ENCODE peak calls at places on chromosomes 11 and 22, in eight cellular contexts. G, Z, C, F, N, M, H and L are unnamed samples.

GRCh38 chr11:126216526-126217305 is 5.1 kb downstream of the FAM118B start:
- DNase-seq in Z (no peak), G (no peak), H (no peak), C (no peak), F (no peak), N (no peak), M (no peak), L (no peak)

GRCh38 chr11:99271527-99271926 is 250.8 kb downstream of the CNTN5 start:
- DNase-seq in G (no peak), F (no peak), C (peak), Z (no peak), H (no peak), M (no peak), N (no peak), L (no peak)

GRCh38 chr11:68350759-68351449 is 38.5 kb downstream of the LRP5 start:
- DNase-seq in F (no peak), N (no peak), G (no peak), M (no peak), H (no peak), Z (no peak), C (no peak), L (no peak)

GRCh38 chr11:36041988-36042606 is 98.2 kb downstream of the LDLRAD3 start:
- DNase-seq in M (no peak), F (no peak), C (no peak), H (no peak), N (no peak), G (no peak), Z (no peak), L (no peak)

GRCh38 chr11:1391165-1392010 is 1.7 kb downstream of the BRSK2 start:
- DNase-seq in C (peak), Z (no peak), G (no peak), H (peak), N (no peak), F (no peak), M (no peak), L (peak)

GRCh38 chr11:17405232-17406005 is 17.0 kb upstream of the KCNJ11 start:
- DNase-seq in Z (no peak), N (peak), H (peak), G (no peak), F (no peak), M (peak), C (peak), L (peak)

GRCh38 chr11:9754041-9754471 is 90.2 kb downstream of the SWAP70 start:
- DNase-seq in N (no peak), H (no peak), Z (peak), M (peak), C (no peak), G (no peak), F (no peak), L (no peak)

GRCh38 chr11:3001496-3001895 is 9.4 kb upstream of the NAP1L4 start:
- DNase-seq in H (no peak), N (peak), M (no peak), Z (no peak), F (no peak), C (no peak), G (no peak), L (no peak)

GRCh38 chr11:124884869-124885479 is 12.7 kb downstream of the ROBO4 start:
- DNase-seq in M (no peak), Z (no peak), N (no peak), G (no peak), F (no peak), C (peak), H (no peak), L (no peak)

GRCh38 chr22:17772249-17772962 is 1.9 kb downstream of the BID start:
- DNase-seq in F (no peak), Z (no peak), N (peak), C (no peak), G (no peak), M (no peak), H (no peak), L (no peak)

GRCh38 chr11:73390601-73391565 is 14.7 kb downstream of the RELT start:
- DNase-seq in C (no peak), H (peak), M (no peak), Z (no peak), F (no peak), N (no peak), G (no peak), L (no peak)

GRCh38 chr11:66727282-66727882 is 1.6 kb downstream of the SPTBN2 start:
- DNase-seq in Z (no peak), G (no peak), N (peak), H (peak), M (no peak), C (peak), F (no peak), L (peak)

GRCh38 chr11:27705873-27706820 is 5.9 kb upstream of the BDNF start:
- DNase-seq in N (peak), Z (no peak), F (no peak), H (no peak), M (no peak), C (peak), G (no peak), L (peak)

GRCh38 chr11:125262194-125262824 is 97.8 kb downstream of the PKNOX2 start:
- DNase-seq in G (peak), N (peak), F (no peak), M (no peak), Z (no peak), H (no peak), C (no peak), L (no peak)

GRCh38 chr11:118343248-118343647 is 743 bp upstream of the CD3D start:
- DNase-seq in Z (no peak), H (no peak), F (no peak), N (no peak), M (no peak), G (no peak), C (no peak), L (no peak)

GRCh38 chr22:18110944-18111758 is 542 bp downstream of the TUBA8 start:
- DNase-seq in M (no peak), F (no peak), C (no peak), H (no peak), Z (no peak), N (no peak), G (no peak), L (no peak)

GRCh38 chr11:95140397-95141030 is 50.9 kb downstream of the ENDOD1 start:
- DNase-seq in M (no peak), G (no peak), C (no peak), F (no peak), H (no peak), N (peak), Z (no peak), L (no peak)

GRCh38 chr11:79201637-79202347 is 239.0 kb downstream of the TENM4 start:
- DNase-seq in F (no peak), C (no peak), M (no peak), N (no peak), Z (peak), G (no peak), H (no peak), L (no peak)

GRCh38 chr11:28962492-28962891 is 854.3 kb downstream of the METTL15 start:
- DNase-seq in F (no peak), H (no peak), N (no peak), Z (peak), G (no peak), C (no peak), M (no peak), L (no peak)

GRCh38 chr11:106603971-106604370 is 414.3 kb downstream of the GUCY1A2 start:
- DNase-seq in M (no peak), N (no peak), Z (peak), C (no peak), G (no peak), F (no peak), H (no peak), L (no peak)

GRCh38 chr11:126489791-126490190 is 134.3 kb downstream of the ST3GAL4 start:
- DNase-seq in F (no peak), M (no peak), Z (no peak), C (peak), G (no peak), N (peak), H (peak), L (no peak)

GRCh38 chr11:6611092-6612007 is 666 bp downstream of the TAF10 start:
- DNase-seq in M (no peak), F (no peak), G (no peak), Z (no peak), H (peak), N (peak), C (peak), L (no peak)

GRCh38 chr11:1548221-1549070 is 23.6 kb downstream of the DUSP8 start:
- DNase-seq in C (peak), G (no peak), F (no peak), Z (peak), H (peak), M (no peak), N (peak), L (peak)

GRCh38 chr22:49152146-49152929 is 675.3 kb downstream of the BRD1 start:
- DNase-seq in M (no peak), Z (no peak), H (no peak), F (no peak), N (no peak), C (peak), G (no peak), L (no peak)

GRCh38 chr22:34567367-34567766 is 498.6 kb upstream of the ISX start:
- DNase-seq in M (no peak), C (no peak), Z (peak), N (no peak), G (no peak), H (no peak), F (no peak), L (no peak)

GRCh38 chr11:111937461-111937769 is 272 bp downstream of the DIXDC1 start:
- DNase-seq in M (no peak), Z (no peak), G (no peak), H (no peak), F (no peak), N (no peak), C (no peak), L (no peak)

GRCh38 chr11:46377266-46377665 is 4.2 kb upstream of the MDK start:
- DNase-seq in C (no peak), M (no peak), H (no peak), Z (no peak), N (no peak), G (no peak), F (no peak), L (no peak)

GRCh38 chr22:50208939-50209892 is 8.4 kb downstream of the SELENOO start:
- DNase-seq in G (no peak), F (no peak), N (no peak), H (peak), C (no peak), M (no peak), Z (no peak), L (no peak)

GRCh38 chr11:1073851-1074243 is 827 bp upstream of the MUC2 start:
- DNase-seq in N (no peak), Z (no peak), C (no peak), G (no peak), F (no peak), H (no peak), M (no peak), L (no peak)

GRCh38 chr11:82003671-82004148 is 730.0 kb downstream of the FAM181B start:
- DNase-seq in N (peak), G (no peak), Z (peak), C (no peak), M (no peak), H (no peak), F (no peak), L (no peak)

GRCh38 chr22:17769716-17770082 is 4.6 kb downstream of the BID start:
- DNase-seq in Z (no peak), F (no peak), M (no peak), H (no peak), G (no peak), N (no peak), C (no peak), L (no peak)

GRCh38 chr11:105004021-105004420 is 18.9 kb downstream of the CASP5 start:
- DNase-seq in N (no peak), G (no peak), C (no peak), M (no peak), Z (no peak), H (no peak), F (no peak), L (no peak)

GRCh38 chr11:121533556-121534050 is 80.8 kb upstream of the SORL1-AS1 start:
- DNase-seq in N (no peak), Z (no peak), C (no peak), H (no peak), F (no peak), M (peak), G (no peak), L (no peak)

GRCh38 chr11:122756417-122756816 is 81.9 kb upstream of the CRTAM start:
- DNase-seq in Z (no peak), C (no peak), M (peak), N (no peak), G (no peak), F (no peak), H (no peak), L (no peak)
- TF ChIP-seq CTCF in Z (peak), C (peak), M (no peak), N (no peak), G (no peak), F (no peak), H (no peak), L (no peak)

GRCh38 chr11:75574698-75575265 is 12.7 kb downstream of the SERPINH1 start:
- DNase-seq in N (no peak), G (no peak), M (no peak), C (peak), Z (no peak), F (no peak), H (no peak), L (no peak)
- TF ChIP-seq CTCF in N (peak), G (no peak), M (no peak), C (peak), Z (peak), F (peak), H (no peak), L (no peak)

DNA sequence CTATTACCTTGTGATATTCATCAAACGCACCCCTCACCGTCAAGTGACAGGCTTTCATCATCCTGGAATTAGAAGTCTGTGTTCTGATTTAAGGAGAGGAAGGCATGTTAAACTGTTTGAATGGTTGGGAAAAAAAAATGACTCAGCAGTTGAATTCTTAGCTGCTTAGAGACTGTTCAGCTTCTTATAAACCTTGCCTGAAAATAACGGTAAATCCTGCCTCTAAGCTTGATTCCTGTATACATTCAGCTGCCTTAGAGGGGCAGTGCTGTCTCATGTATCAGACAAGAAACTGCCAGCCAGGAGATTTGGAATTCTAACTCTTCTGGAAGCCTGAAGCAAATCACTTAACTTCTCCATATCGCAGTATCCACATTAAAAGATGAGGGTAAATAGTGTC is 437.4 kb downstream of the JRKL start:
- DNase-seq in F (no peak), C (peak), N (peak), M (no peak), Z (peak), H (no peak), G (no peak), L (no peak)
- TF ChIP-seq CTCF in F (no peak), C (peak), N (no peak), M (no peak), Z (peak), H (peak), G (peak), L (no peak)

DNA sequence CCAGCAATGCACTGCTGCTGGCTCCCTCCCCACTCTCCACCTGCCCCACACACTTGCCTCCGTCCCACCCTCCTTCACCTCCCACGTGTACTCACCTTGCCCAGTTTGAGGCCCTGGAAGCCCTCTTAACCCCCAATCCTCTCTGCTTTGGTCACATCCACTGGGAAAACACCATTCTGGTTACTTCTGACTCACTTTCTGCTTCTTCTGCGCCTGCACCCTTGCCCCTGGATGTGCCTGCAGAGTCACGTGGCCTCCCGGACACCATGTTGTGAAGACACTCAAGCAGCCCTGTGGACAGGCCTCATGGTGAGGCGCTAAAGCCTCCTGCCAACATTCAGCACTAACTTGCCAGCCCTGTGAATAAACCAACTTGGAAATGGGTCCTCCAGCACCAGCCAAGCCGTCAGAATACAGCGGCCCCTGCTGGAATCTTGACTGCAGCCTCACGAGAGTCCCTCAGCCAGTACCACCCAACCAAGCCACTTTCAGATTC is 2.6 kb upstream of the NAALADL1 start:
- DNase-seq in F (no peak), Z (no peak), M (no peak), N (peak), G (no peak), C (peak), H (no peak), L (no peak)
- TF ChIP-seq CTCF in F (peak), Z (peak), M (no peak), N (no peak), G (peak), C (peak), H (no peak), L (no peak)

DNA sequence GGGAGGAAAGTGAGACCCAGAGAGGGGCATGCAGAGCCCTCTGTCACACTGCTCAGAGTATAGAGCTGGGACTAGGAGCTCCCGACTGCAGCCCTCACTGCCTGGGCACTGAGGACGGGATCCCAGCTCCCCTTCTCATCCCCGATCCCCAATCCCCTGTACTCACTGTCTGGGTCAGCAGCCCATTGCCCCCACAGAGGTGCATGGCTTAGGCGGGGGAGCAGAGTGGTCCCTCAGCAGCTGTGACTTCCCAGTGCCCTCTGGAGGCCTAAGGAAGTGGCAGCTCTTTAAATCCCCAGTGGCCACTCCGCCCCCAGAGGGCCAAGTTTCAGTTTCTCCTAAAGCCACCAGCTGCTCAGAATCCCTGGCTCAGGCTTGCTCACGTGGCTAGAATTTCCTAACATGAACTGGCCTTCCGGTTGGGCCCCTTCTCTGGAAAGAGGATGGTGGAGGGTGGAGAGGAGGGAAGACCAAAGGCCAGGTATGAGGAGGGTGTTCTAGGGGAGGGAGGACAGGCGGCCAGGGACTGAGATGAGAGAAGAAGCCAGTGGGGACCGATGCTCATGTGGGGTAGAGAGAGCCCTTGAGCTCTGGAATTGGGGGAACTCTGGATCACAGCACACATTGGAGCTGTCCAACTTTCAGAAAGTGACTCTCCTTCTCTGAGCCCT is at the start of gene BATF2:
- DNase-seq in C (peak), G (no peak), F (no peak), M (peak), H (peak), Z (peak), N (peak), L (no peak)
- TF ChIP-seq CTCF in C (peak), G (peak), F (peak), M (no peak), H (peak), Z (peak), N (peak), L (no peak)

GRCh38 chr11:109426442-109426841 is 4.5 kb downstream of the C11orf87 start:
- DNase-seq in N (no peak), G (no peak), Z (peak), F (no peak), C (no peak), M (no peak), H (no peak), L (no peak)
- TF ChIP-seq CTCF in N (no peak), G (peak), Z (peak), F (peak), C (peak), M (no peak), H (no peak), L (peak)